ENCODE peak calls at places on chromosomes 4 and X, in four cellular contexts. A, X, V and M are unnamed samples.

GRCh38 chrX:103446665-103447302 is 70.4 kb downstream of the BEX3 start:
- DNase-seq in X (no peak), A (no peak), V (no peak), M (no peak)

GRCh38 chr4:61511716-61512488 is 311.8 kb downstream of the ADGRL3 start:
- DNase-seq in V (peak; percentile 49), A (no peak), X (peak; percentile 86), M (no peak)

GRCh38 chr4:167290684-167291083 is 56.4 kb upstream of the SPOCK3 start:
- DNase-seq in V (peak; percentile 11), X (peak; percentile 34), A (peak; percentile 7), M (no peak)

GRCh38 chr4:56976878-56977320 is 507 bp downstream of the NOA1 start:
- DNase-seq in X (no peak), V (peak; percentile 38), A (peak; percentile 19), M (peak; percentile 28)

GRCh38 chrX:54248309-54248708 is 65.3 kb upstream of the FAM120C start:
- DNase-seq in A (peak; percentile 6), X (peak; percentile 31), V (peak; percentile 18), M (no peak)

GRCh38 chr4:99438578-99438875 is 3.4 kb upstream of the ADH7 start:
- DNase-seq in A (no peak), X (no peak), V (no peak), M (no peak)

GRCh38 chrX:151753313-151754041 is 18.9 kb downstream of the CNGA2 start:
- DNase-seq in A (peak; percentile 13), X (peak; percentile 17), V (peak; percentile 49), M (peak; percentile 79)

GRCh38 chr4:55733874-55734437 is 85.6 kb upstream of the EXOC1L start:
- DNase-seq in V (peak; percentile 57), X (peak; percentile 61), A (peak; percentile 83), M (peak; percentile 76)

DNA sequence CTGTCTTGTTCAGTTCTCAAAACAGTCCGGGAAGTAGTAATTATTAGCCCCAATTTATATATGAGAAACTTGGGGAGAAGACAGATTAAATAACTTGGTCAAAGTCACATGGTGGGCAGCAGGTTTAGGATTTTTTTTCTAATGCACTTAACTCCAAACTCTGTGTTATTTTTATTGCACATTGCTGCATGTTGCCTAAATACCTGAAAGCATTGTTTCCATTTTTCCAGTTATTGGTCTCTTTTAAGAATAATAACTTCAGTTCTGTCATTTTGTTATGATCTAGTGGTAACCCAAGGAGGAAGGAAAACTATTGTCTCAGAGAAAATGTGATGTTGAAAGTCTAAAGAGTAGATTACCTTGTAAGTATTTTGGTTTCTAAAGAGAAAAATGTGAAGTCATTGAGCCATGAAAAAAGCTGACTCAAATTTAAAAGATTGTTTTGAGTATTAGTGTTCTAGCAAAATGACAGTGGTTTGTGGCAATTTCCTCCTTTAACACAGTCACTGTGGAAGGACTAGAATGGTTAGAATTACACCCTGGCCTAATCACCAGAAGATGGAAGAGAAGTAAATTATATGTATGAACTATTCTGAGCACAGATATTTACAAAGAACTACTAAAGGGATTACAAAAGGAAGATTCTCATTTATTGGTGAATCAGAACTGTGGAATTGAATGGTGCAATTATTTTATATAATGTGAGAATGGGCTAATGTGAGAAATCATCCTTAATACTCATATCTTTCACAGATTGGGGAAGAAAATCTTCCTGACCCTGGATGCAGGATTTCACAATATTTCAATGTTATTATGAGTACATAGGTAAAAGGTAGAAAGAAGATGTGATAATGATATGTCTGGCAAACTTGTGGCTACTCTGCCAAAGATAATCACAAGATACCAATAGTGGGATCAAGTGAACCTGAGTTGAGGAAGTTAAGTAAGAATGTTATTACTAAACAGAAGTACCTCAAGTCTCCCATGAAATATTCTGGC is 21.7 kb upstream of the CXCL8 start:
- DNase-seq in V (no peak), X (no peak), A (no peak), M (no peak)
- H3K4me1 ChIP-seq in V (peaks cover 7% of the 10 kb centered on the region), X (peaks cover 7% of the 10 kb centered on the region), A (no peaks in the 10 kb centered on the region), M (no peaks in the 10 kb centered on the region)

DNA sequence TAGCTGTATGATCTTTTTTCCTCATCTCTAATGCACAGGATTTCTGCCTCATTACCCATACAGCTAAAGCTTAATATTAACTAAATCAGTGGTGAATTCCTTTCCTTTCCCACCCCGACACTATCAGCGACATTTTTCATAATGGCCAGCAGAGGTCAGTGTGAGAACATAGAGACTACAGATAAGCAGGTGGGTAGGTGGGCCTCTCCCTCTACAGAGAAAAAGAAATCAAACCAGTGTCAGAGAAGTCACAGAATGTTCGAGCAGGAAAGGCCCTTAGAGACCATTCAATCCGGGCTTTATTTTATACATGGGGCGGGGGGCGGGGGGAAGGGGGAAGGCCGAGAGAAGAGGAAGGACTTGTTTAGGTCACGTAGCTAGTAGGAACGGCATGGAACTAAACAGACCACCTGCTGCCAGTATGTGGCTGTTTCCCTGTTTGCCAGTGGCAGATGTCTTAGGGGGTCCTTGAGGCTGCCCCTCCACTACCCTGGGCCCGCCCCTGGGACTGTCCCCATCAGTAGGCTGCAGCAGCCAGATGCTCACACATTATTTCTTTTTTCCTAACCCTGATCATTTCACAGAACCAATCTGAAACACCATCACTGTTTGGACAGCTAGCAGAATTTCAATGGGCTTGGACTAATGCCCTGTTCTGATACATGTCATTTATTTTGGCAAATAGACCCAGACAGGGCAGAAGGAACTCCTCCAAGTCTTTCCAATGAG is 133.3 kb downstream of the ATG4A start:
- DNase-seq in X (peak; percentile 61), A (peak; percentile 10), V (peak; percentile 37), M (no peak)
- H3K27ac ChIP-seq in X (no peak overlapping the region), A (no peak overlapping the region), V (no peak overlapping the region), M (peak overlapping the region; percentile 48)

DNA sequence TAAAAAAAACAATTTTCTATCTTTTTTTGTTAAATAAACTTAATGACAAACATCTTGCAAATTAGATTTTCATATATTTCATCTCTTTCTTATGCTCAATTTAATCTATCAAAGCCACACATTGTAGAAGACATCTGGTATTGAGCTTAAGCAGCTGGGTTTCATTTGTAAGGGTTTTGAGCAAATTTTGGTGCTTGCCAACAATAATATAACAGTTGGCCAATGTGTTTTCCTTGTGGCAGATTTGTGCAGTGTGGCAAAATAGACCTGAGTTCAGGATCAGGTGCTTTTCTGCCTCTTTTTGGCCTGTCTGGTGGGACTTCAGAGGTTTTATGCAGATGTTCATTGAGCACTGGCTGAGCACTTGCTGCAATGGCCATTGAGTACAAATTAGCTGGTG is 301.9 kb downstream of the BMPR1B start:
- DNase-seq in X (peak; percentile 18), V (peak; percentile 56), A (no peak), M (no peak)
- H3K4me1 ChIP-seq in X (no peaks in the 10 kb centered on the region), V (peaks cover 10% of the 10 kb centered on the region), A (no peaks in the 10 kb centered on the region), M (peaks cover 1% of the 10 kb centered on the region)

DNA sequence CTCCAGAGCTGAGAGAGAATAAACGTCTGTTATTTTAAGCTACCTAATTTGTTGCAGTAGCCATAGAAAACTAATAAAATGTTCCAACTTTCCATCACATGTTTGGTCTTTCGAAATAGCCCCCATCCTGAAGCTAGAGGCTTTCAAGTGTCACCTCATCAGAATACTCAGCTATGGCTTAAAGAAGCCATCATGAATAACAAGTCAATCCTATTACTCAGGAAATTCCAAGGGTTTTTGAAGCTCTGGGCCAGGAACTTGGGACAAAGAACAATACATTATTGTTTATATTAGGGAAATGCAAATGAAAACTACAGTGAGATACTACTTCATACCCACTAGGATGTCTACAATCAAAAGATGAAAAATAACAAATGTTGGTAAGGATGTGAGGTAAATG is 42.2 kb downstream of the TBCK start:
- DNase-seq in A (no peak), V (peak; percentile 65), X (peak; percentile 31), M (no peak)
- H3K27ac ChIP-seq in A (no peak overlapping the region), V (peak overlapping the region; percentile 59), X (no peak overlapping the region), M (no peak overlapping the region)